ENCODE peak calls at places on chromosome 20, in five cellular contexts. One of them, this sample, is unnamed.

GRCh38 chr20:34066476-34067090 is 45.5 kb downstream of the EIF2S2 start:
- DNase-seq in HTR-8/SVneo: no peak
- DNase-seq in K562: no peak
- DNase-seq in cardiac muscle cell: peak
- DNase-seq in D341Med: no peak
- DNase-seq in this sample: no peak

GRCh38 chr20:32282461-32282860 is 5.0 kb downstream of the KIF3B start:
- DNase-seq in HTR-8/SVneo: no peak
- DNase-seq in K562: no peak
- DNase-seq in cardiac muscle cell: no peak
- DNase-seq in D341Med: peak
- DNase-seq in this sample: no peak

GRCh38 chr20:55166063-55166462 is 690.7 kb downstream of the DOK5 start:
- DNase-seq in HTR-8/SVneo: no peak
- DNase-seq in K562: peak
- DNase-seq in cardiac muscle cell: no peak
- DNase-seq in D341Med: no peak
- DNase-seq in this sample: no peak

GRCh38 chr20:20939006-20939405 is 167.2 kb downstream of the LINC00237 start:
- DNase-seq in HTR-8/SVneo: no peak
- DNase-seq in K562: no peak
- DNase-seq in cardiac muscle cell: no peak
- DNase-seq in D341Med: no peak
- DNase-seq in this sample: no peak

GRCh38 chr20:10319855-10320254 is 101.2 kb downstream of the SNAP25 start:
- DNase-seq in HTR-8/SVneo: no peak
- DNase-seq in K562: no peak
- DNase-seq in cardiac muscle cell: no peak
- DNase-seq in D341Med: no peak
- DNase-seq in this sample: no peak

GRCh38 chr20:61684583-61685235 is 381.0 kb downstream of the TAF4 start:
- DNase-seq in HTR-8/SVneo: no peak
- DNase-seq in K562: no peak
- DNase-seq in cardiac muscle cell: no peak
- DNase-seq in D341Med: no peak
- DNase-seq in this sample: no peak

GRCh38 chr20:49245921-49246740 is 26.9 kb downstream of the DDX27 start:
- DNase-seq in HTR-8/SVneo: peak
- DNase-seq in K562: peak
- DNase-seq in cardiac muscle cell: peak
- DNase-seq in D341Med: peak
- DNase-seq in this sample: peak

GRCh38 chr20:22929661-22930060 is 105.5 kb upstream of the SSTR4 start:
- DNase-seq in HTR-8/SVneo: no peak
- DNase-seq in K562: no peak
- DNase-seq in cardiac muscle cell: no peak
- DNase-seq in D341Med: no peak
- DNase-seq in this sample: no peak

GRCh38 chr20:57898332-57898731 is 188.5 kb upstream of the PMEPA1 start:
- DNase-seq in HTR-8/SVneo: no peak
- DNase-seq in K562: no peak
- DNase-seq in cardiac muscle cell: no peak
- DNase-seq in D341Med: no peak
- DNase-seq in this sample: no peak

GRCh38 chr20:54346269-54346668 is 129.1 kb upstream of the DOK5 start:
- DNase-seq in HTR-8/SVneo: no peak
- DNase-seq in K562: no peak
- DNase-seq in cardiac muscle cell: no peak
- DNase-seq in D341Med: no peak
- DNase-seq in this sample: no peak

GRCh38 chr20:17935186-17935585 is 33.4 kb downstream of the SNX5 start:
- DNase-seq in HTR-8/SVneo: no peak
- DNase-seq in K562: no peak
- DNase-seq in cardiac muscle cell: no peak
- DNase-seq in D341Med: no peak
- DNase-seq in this sample: no peak

GRCh38 chr20:47677314-47678129 is 107.8 kb downstream of the SULF2 start:
- DNase-seq in HTR-8/SVneo: peak
- DNase-seq in K562: peak
- DNase-seq in cardiac muscle cell: peak
- DNase-seq in D341Med: peak
- DNase-seq in this sample: peak

GRCh38 chr20:59988141-59988540 is 29.9 kb downstream of the CDH26 start:
- DNase-seq in HTR-8/SVneo: no peak
- DNase-seq in K562: no peak
- DNase-seq in cardiac muscle cell: no peak
- DNase-seq in D341Med: no peak
- DNase-seq in this sample: no peak

GRCh38 chr20:46129955-46130481 is 11.9 kb downstream of the CD40 start:
- DNase-seq in HTR-8/SVneo: no peak
- DNase-seq in K562: no peak
- DNase-seq in cardiac muscle cell: peak
- DNase-seq in D341Med: no peak
- DNase-seq in this sample: no peak

GRCh38 chr20:19995220-19995863 is 21.8 kb upstream of the NAA20 start:
- DNase-seq in HTR-8/SVneo: peak
- DNase-seq in K562: peak
- DNase-seq in cardiac muscle cell: peak
- DNase-seq in D341Med: peak
- DNase-seq in this sample: peak

GRCh38 chr20:52746768-52747167 is 225.4 kb upstream of the TSHZ2 start:
- DNase-seq in HTR-8/SVneo: no peak
- DNase-seq in K562: no peak
- DNase-seq in cardiac muscle cell: peak
- DNase-seq in D341Med: no peak
- DNase-seq in this sample: no peak

GRCh38 chr20:48295966-48296421 is 510.7 kb upstream of the SULF2 start:
- DNase-seq in HTR-8/SVneo: no peak
- DNase-seq in K562: no peak
- DNase-seq in cardiac muscle cell: peak
- DNase-seq in D341Med: no peak
- DNase-seq in this sample: no peak

GRCh38 chr20:52622086-52622485 is 350.1 kb upstream of the TSHZ2 start:
- DNase-seq in HTR-8/SVneo: no peak
- DNase-seq in K562: no peak
- DNase-seq in cardiac muscle cell: no peak
- DNase-seq in D341Med: no peak
- DNase-seq in this sample: no peak

GRCh38 chr20:20393207-20393606 is 25.3 kb downstream of the INSM1 start:
- DNase-seq in HTR-8/SVneo: no peak
- DNase-seq in K562: peak
- DNase-seq in cardiac muscle cell: peak
- DNase-seq in D341Med: no peak
- DNase-seq in this sample: no peak